ENCODE peak calls at places on chromosome 21, in nine cellular contexts. One of them, this sample, is unnamed. For H3K4me1, the result is how much of the 10 kb centered on the place peaks cover.

GRCh38 chr21:32532636-32533035 is 52.7 kb downstream of the TCP10L start:
- DNase-seq in hepatocyte: no peak
- DNase-seq in HCT116: no peak
- DNase-seq in SK-N-SH: no peak
- DNase-seq in neural progenitor cell: no peak
- DNase-seq in MM.1S: peak
- DNase-seq in GM23248: no peak
- DNase-seq in PC-3: no peak
- DNase-seq in GM23338: no peak
- DNase-seq in this sample: no peak

GRCh38 chr21:28928578-28929124 is 64.0 kb downstream of the LTN1 start:
- DNase-seq in hepatocyte: no peak
- DNase-seq in HCT116: no peak
- DNase-seq in SK-N-SH: no peak
- DNase-seq in neural progenitor cell: no peak
- DNase-seq in MM.1S: no peak
- DNase-seq in GM23248: no peak
- DNase-seq in PC-3: no peak
- DNase-seq in GM23338: no peak
- DNase-seq in this sample: no peak

GRCh38 chr21:31991356-31992331 is 118.8 kb downstream of the HUNK start:
- DNase-seq in hepatocyte: no peak
- DNase-seq in HCT116: no peak
- DNase-seq in SK-N-SH: peak
- DNase-seq in neural progenitor cell: peak
- DNase-seq in MM.1S: no peak
- DNase-seq in GM23248: no peak
- DNase-seq in PC-3: no peak
- DNase-seq in GM23338: peak
- DNase-seq in this sample: no peak

GRCh38 chr21:35697321-35697808 is 363.0 kb downstream of the SETD4 start:
- DNase-seq in hepatocyte: peak
- DNase-seq in HCT116: no peak
- DNase-seq in SK-N-SH: no peak
- DNase-seq in neural progenitor cell: no peak
- DNase-seq in MM.1S: peak
- DNase-seq in GM23248: peak
- DNase-seq in PC-3: no peak
- DNase-seq in GM23338: no peak
- DNase-seq in this sample: no peak

GRCh38 chr21:28540514-28540913 is 452.2 kb downstream of the LTN1 start:
- DNase-seq in hepatocyte: no peak
- DNase-seq in HCT116: no peak
- DNase-seq in SK-N-SH: no peak
- DNase-seq in neural progenitor cell: no peak
- DNase-seq in MM.1S: no peak
- DNase-seq in GM23248: peak
- DNase-seq in PC-3: peak
- DNase-seq in GM23338: no peak
- DNase-seq in this sample: no peak

GRCh38 chr21:35932232-35932911 is 128.0 kb downstream of the SETD4 start:
- DNase-seq in hepatocyte: peak
- DNase-seq in HCT116: peak
- DNase-seq in SK-N-SH: no peak
- DNase-seq in neural progenitor cell: no peak
- DNase-seq in MM.1S: peak
- DNase-seq in GM23248: peak
- DNase-seq in PC-3: peak
- DNase-seq in GM23338: no peak
- DNase-seq in this sample: peak

GRCh38 chr21:37424987-37425386 is 58.4 kb downstream of the DYRK1A start:
- DNase-seq in hepatocyte: no peak
- DNase-seq in HCT116: no peak
- DNase-seq in SK-N-SH: no peak
- DNase-seq in neural progenitor cell: no peak
- DNase-seq in MM.1S: no peak
- DNase-seq in GM23248: no peak
- DNase-seq in PC-3: no peak
- DNase-seq in GM23338: no peak
- DNase-seq in this sample: no peak

GRCh38 chr21:25717491-25718139 is 17.1 kb downstream of the ATP5PF start:
- DNase-seq in hepatocyte: peak
- DNase-seq in HCT116: no peak
- DNase-seq in SK-N-SH: no peak
- DNase-seq in neural progenitor cell: no peak
- DNase-seq in MM.1S: no peak
- DNase-seq in GM23248: peak
- DNase-seq in PC-3: peak
- DNase-seq in GM23338: peak
- DNase-seq in this sample: no peak

DNA sequence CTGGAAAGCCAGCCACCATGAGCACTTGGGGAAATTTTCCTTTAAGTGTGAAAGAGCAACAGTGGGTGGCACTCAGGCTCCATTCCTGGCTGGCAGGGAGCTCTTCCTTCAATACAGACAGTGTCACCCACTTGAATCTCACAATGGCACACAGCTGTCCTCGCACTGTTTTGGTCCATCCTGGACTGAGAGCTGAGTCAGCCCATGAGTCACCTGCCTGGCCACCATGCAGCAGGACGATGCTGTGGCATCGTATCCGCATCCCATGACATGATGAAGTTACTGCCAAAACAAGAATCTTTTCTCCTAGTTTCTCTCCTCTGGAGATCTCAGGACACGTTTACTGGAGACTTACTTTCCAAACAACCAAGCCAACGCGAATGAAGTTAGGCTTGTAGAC is 6.0 kb downstream of the TMPRSS2 start:
- DNase-seq in hepatocyte: no peak
- DNase-seq in HCT116: no peak
- DNase-seq in SK-N-SH: no peak
- DNase-seq in neural progenitor cell: no peak
- DNase-seq in MM.1S: no peak
- DNase-seq in GM23248: peak
- DNase-seq in PC-3: peak
- DNase-seq in GM23338: no peak
- DNase-seq in this sample: no peak
- TF ChIP-seq EZH2phosphoT487 in hepatocyte: no peak
- TF ChIP-seq EZH2phosphoT487 in HCT116: no peak
- TF ChIP-seq EZH2phosphoT487 in SK-N-SH: no peak
- TF ChIP-seq EZH2phosphoT487 in neural progenitor cell: no peak
- TF ChIP-seq EZH2phosphoT487 in MM.1S: no peak
- TF ChIP-seq EZH2phosphoT487 in GM23248: no peak
- TF ChIP-seq EZH2phosphoT487 in PC-3: no peak
- TF ChIP-seq EZH2phosphoT487 in GM23338: no peak
- TF ChIP-seq EZH2phosphoT487 in this sample: no peak

GRCh38 chr21:45291613-45292398 is 4.1 kb upstream of the POFUT2 start:
- DNase-seq in hepatocyte: peak
- DNase-seq in HCT116: no peak
- DNase-seq in SK-N-SH: peak
- DNase-seq in neural progenitor cell: no peak
- DNase-seq in MM.1S: no peak
- DNase-seq in GM23248: no peak
- DNase-seq in PC-3: no peak
- DNase-seq in GM23338: no peak
- DNase-seq in this sample: no peak
- H3K4me1 ChIP-seq in hepatocyte: under half
- H3K4me1 ChIP-seq in HCT116: under half
- H3K4me1 ChIP-seq in SK-N-SH: under half
- H3K4me1 ChIP-seq in neural progenitor cell: under half
- H3K4me1 ChIP-seq in MM.1S: under half
- H3K4me1 ChIP-seq in GM23248: under half
- H3K4me1 ChIP-seq in PC-3: half or more
- H3K4me1 ChIP-seq in GM23338: under half
- H3K4me1 ChIP-seq in this sample: under half

GRCh38 chr21:46084709-46085108 is 13.2 kb upstream of the COL6A2 start:
- DNase-seq in hepatocyte: no peak
- DNase-seq in HCT116: no peak
- DNase-seq in SK-N-SH: no peak
- DNase-seq in neural progenitor cell: no peak
- DNase-seq in MM.1S: no peak
- DNase-seq in GM23248: no peak
- DNase-seq in PC-3: peak
- DNase-seq in GM23338: no peak
- DNase-seq in this sample: no peak
- H3K4me2 ChIP-seq in hepatocyte: no peak
- H3K4me2 ChIP-seq in HCT116: no peak
- H3K4me2 ChIP-seq in SK-N-SH: no peak
- H3K4me2 ChIP-seq in neural progenitor cell: no peak
- H3K4me2 ChIP-seq in MM.1S: no peak
- H3K4me2 ChIP-seq in GM23248: no peak
- H3K4me2 ChIP-seq in PC-3: no peak
- H3K4me2 ChIP-seq in GM23338: no peak
- H3K4me2 ChIP-seq in this sample: no peak

DNA sequence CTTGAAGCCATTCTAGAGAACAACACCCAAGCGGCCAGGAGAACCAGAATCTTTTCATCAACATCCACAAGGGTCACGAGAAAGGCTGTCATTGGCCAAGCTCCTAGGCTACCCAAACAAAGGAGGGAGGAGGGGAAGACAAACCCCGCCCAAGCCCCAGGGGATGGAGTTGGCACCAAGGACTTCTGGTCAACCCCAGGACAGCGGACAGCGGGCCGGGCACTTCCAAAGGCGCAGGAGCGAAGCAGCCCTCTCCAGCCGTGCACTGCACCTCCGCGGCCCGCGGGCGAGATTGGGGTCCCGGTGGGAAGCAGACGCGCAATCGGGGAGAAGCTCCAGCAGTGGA is at the start of gene CLIC6:
- DNase-seq in hepatocyte: peak
- DNase-seq in HCT116: no peak
- DNase-seq in SK-N-SH: no peak
- DNase-seq in neural progenitor cell: peak
- DNase-seq in MM.1S: no peak
- DNase-seq in GM23248: no peak
- DNase-seq in PC-3: no peak
- DNase-seq in GM23338: peak
- DNase-seq in this sample: no peak
- TF ChIP-seq EZH2phosphoT487 in hepatocyte: no peak
- TF ChIP-seq EZH2phosphoT487 in HCT116: no peak
- TF ChIP-seq EZH2phosphoT487 in SK-N-SH: no peak
- TF ChIP-seq EZH2phosphoT487 in neural progenitor cell: no peak
- TF ChIP-seq EZH2phosphoT487 in MM.1S: no peak
- TF ChIP-seq EZH2phosphoT487 in GM23248: no peak
- TF ChIP-seq EZH2phosphoT487 in PC-3: no peak
- TF ChIP-seq EZH2phosphoT487 in GM23338: no peak
- TF ChIP-seq EZH2phosphoT487 in this sample: no peak

GRCh38 chr21:43717166-43717853 is 1.6 kb upstream of the PDXK start:
- DNase-seq in hepatocyte: no peak
- DNase-seq in HCT116: no peak
- DNase-seq in SK-N-SH: no peak
- DNase-seq in neural progenitor cell: no peak
- DNase-seq in MM.1S: peak
- DNase-seq in GM23248: no peak
- DNase-seq in PC-3: no peak
- DNase-seq in GM23338: no peak
- DNase-seq in this sample: peak
- H3K4me1 ChIP-seq in hepatocyte: under half
- H3K4me1 ChIP-seq in HCT116: under half
- H3K4me1 ChIP-seq in SK-N-SH: under half
- H3K4me1 ChIP-seq in neural progenitor cell: under half
- H3K4me1 ChIP-seq in MM.1S: under half
- H3K4me1 ChIP-seq in GM23248: under half
- H3K4me1 ChIP-seq in PC-3: under half
- H3K4me1 ChIP-seq in GM23338: under half
- H3K4me1 ChIP-seq in this sample: half or more